ENCODE peak calls at places on chromosome 1, in six cellular contexts. B is cardiac muscle cell, V is fibroblast of mammary gland, A is dorsolateral prefrontal cortex, K is WERI-Rb-1, T is Karpas-422. Q is an unnamed sample.

GRCh38 chr1:50352428-50352827 is 70.8 kb downstream of the DMRTA2 start:
- DNase-seq in B (no peak), V (peak), A (no peak), K (no peak), T (no peak), Q (no peak)

GRCh38 chr1:8903908-8904650 is 25.6 kb upstream of the ENO1 start:
- DNase-seq in B (no peak), V (peak), A (no peak), K (no peak), T (no peak), Q (no peak)

GRCh38 chr1:36099681-36100341 is 11.1 kb downstream of the ADPRS start:
- DNase-seq in B (peak), V (peak), A (peak), K (peak), T (peak), Q (peak)

GRCh38 chr1:217525773-217526490 is 105.0 kb downstream of the GPATCH2 start:
- DNase-seq in B (no peak), V (peak), A (no peak), K (no peak), T (no peak), Q (no peak)

GRCh38 chr1:240337795-240338194 is 246.1 kb downstream of the FMN2 start:
- DNase-seq in B (peak), V (peak), A (no peak), K (no peak), T (no peak), Q (no peak)

GRCh38 chr1:40782371-40782956 is 1.1 kb upstream of the KCNQ4 start:
- DNase-seq in B (peak), V (no peak), A (no peak), K (peak), T (no peak), Q (peak)

GRCh38 chr1:99647460-99647859 is 1.5 kb downstream of the PALMD start:
- DNase-seq in B (no peak), V (no peak), A (no peak), K (no peak), T (no peak), Q (no peak)

GRCh38 chr1:211985556-211986264 is 49.6 kb downstream of the INTS7 start:
- DNase-seq in B (no peak), V (no peak), A (no peak), K (no peak), T (no peak), Q (no peak)

GRCh38 chr1:66360285-66360724 is 173.6 kb upstream of the SGIP1 start:
- DNase-seq in B (no peak), V (no peak), A (no peak), K (no peak), T (peak), Q (no peak)

GRCh38 chr1:116814935-116815334 is 60.7 kb downstream of the CD2 start:
- DNase-seq in B (no peak), V (no peak), A (no peak), K (no peak), T (no peak), Q (no peak)

GRCh38 chr1:50427086-50427817 is 4.0 kb upstream of the DMRTA2 start:
- DNase-seq in B (no peak), V (no peak), A (no peak), K (no peak), T (no peak), Q (peak)

GRCh38 chr1:41455479-41456271 is 28.8 kb downstream of the EDN2 start:
- DNase-seq in B (no peak), V (peak), A (no peak), K (no peak), T (no peak), Q (no peak)

GRCh38 chr1:53449026-53449425 is 10.2 kb upstream of the DMRTB1 start:
- DNase-seq in B (no peak), V (peak), A (no peak), K (no peak), T (no peak), Q (no peak)

GRCh38 chr1:154427173-154428139 is 22.3 kb downstream of the IL6R start:
- DNase-seq in B (no peak), V (peak), A (no peak), K (no peak), T (peak), Q (no peak)

GRCh38 chr1:1000357-1001056 is 610 bp upstream of the HES4 start:
- DNase-seq in B (peak), V (peak), A (no peak), K (peak), T (no peak), Q (peak)

GRCh38 chr1:25080294-25081209 is 150.5 kb upstream of the RUNX3 start:
- DNase-seq in B (no peak), V (peak), A (no peak), K (no peak), T (peak), Q (no peak)

GRCh38 chr1:114512595-114513280 is 1.7 kb upstream of the TRIM33 start:
- DNase-seq in B (no peak), V (no peak), A (no peak), K (no peak), T (no peak), Q (no peak)

GRCh38 chr1:181482001-181482430 is 1.3 kb upstream of the CACNA1E start:
- DNase-seq in B (no peak), V (no peak), A (no peak), K (no peak), T (no peak), Q (peak)
- H3K4me3 ChIP-seq in B (no peak), V (no peak), A (peak), K (no peak), T (no peak), Q (peak)

GRCh38 chr1:187987236-187987776 is 1158.6 kb downstream of the PLA2G4A start:
- DNase-seq in B (no peak), V (no peak), A (no peak), K (no peak), T (no peak), Q (no peak)

GRCh38 chr1:187985897-187986654 is 1157.3 kb downstream of the PLA2G4A start:
- DNase-seq in B (no peak), V (no peak), A (no peak), K (no peak), T (no peak), Q (no peak)

DNA sequence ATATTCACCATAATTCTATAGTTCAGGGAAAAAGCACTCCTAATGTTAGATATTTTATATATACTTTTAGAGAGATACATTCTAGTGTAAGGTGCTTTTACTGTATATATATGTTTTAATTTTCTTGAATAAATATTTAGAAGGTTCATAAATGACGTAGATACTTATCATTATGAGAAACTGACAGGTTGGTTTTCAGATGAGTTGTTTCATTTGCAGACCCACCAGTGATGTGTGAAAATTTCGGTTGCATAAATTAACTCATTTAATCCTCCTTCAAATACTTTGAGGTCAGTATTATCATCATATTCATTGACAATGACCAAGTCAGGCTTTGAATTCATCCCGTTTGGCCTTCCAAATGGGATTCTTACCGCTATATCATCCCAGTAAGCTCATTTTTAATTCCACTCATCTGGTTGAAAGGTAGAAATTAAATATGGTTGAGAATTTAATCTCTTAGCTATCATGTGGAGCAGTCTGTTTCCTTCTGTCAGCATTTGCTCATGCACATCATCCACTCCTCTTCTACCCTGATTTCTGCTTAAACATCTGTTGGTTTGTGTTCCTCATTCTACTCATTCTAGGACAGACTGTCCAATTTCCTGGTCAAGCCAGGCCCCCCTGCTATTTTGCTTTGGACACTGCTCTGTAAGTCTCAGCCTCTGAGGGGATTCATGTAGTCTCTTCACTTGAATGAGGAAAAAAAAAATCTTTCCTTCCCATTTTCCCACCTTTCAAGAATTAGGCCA is 1156.6 kb downstream of the PLA2G4A start:
- DNase-seq in B (no peak), V (no peak), A (no peak), K (no peak), T (no peak), Q (no peak)
- H3K4me3 ChIP-seq in B (no peak), V (no peak), A (no peak), K (no peak), T (no peak), Q (no peak)

GRCh38 chr1:150559627-150560010 is 10.4 kb downstream of the ADAMTSL4 start:
- DNase-seq in B (no peak), V (no peak), A (no peak), K (no peak), T (no peak), Q (no peak)
- H3K4me3 ChIP-seq in B (no peak), V (no peak), A (peak), K (no peak), T (no peak), Q (no peak)

GRCh38 chr1:28266920-28267322 is 7.6 kb downstream of the SESN2 start:
- DNase-seq in B (no peak), V (no peak), A (no peak), K (no peak), T (no peak), Q (no peak)
- H3K4me3 ChIP-seq in B (no peak), V (no peak), A (no peak), K (no peak), T (no peak), Q (no peak)

GRCh38 chr1:86370627-86371026 is 25.5 kb downstream of the ODF2L start:
- DNase-seq in B (no peak), V (peak), A (no peak), K (no peak), T (no peak), Q (no peak)
- H3K4me3 ChIP-seq in B (no peak), V (no peak), A (no peak), K (no peak), T (no peak), Q (no peak)

GRCh38 chr1:30824736-30825429 is 67.3 kb upstream of the LAPTM5 start:
- DNase-seq in B (no peak), V (no peak), A (no peak), K (no peak), T (no peak), Q (no peak)
- H3K4me3 ChIP-seq in B (no peak), V (peak), A (peak), K (peak), T (no peak), Q (peak)